ENCODE peak calls at places on chromosomes 7 and 10, in four cellular contexts. One of them, this sample, is unnamed.

GRCh38 chr10:78470267-78471103 is 436.8 kb downstream of the RPS24 start:
- DNase-seq in tibial nerve: no peak
- DNase-seq in cardiac muscle cell: no peak
- DNase-seq in H1: no peak
- DNase-seq in this sample: no peak

GRCh38 chr10:75295901-75296441 is 60.2 kb upstream of the COMTD1 start:
- DNase-seq in tibial nerve: no peak
- DNase-seq in H1: no peak
- DNase-seq in cardiac muscle cell: peak; percentile 39
- DNase-seq in this sample: no peak

GRCh38 chr7:18408461-18408860 is 87.1 kb upstream of the HDAC9 start:
- DNase-seq in tibial nerve: no peak
- DNase-seq in H1: no peak
- DNase-seq in cardiac muscle cell: no peak
- DNase-seq in this sample: no peak

GRCh38 chr7:65448824-65449504 is 75.3 kb downstream of the ZNF92 start:
- DNase-seq in H1: no peak
- DNase-seq in cardiac muscle cell: no peak
- DNase-seq in tibial nerve: no peak
- DNase-seq in this sample: no peak

GRCh38 chr7:37410305-37411209 is 38.1 kb downstream of the ELMO1 start:
- DNase-seq in tibial nerve: no peak
- DNase-seq in cardiac muscle cell: no peak
- DNase-seq in H1: no peak
- DNase-seq in this sample: no peak

GRCh38 chr7:42993038-42993437 is 60.9 kb downstream of the MRPL32 start:
- DNase-seq in cardiac muscle cell: no peak
- DNase-seq in H1: no peak
- DNase-seq in tibial nerve: no peak
- DNase-seq in this sample: no peak

GRCh38 chr10:78462728-78463228 is 429.1 kb downstream of the RPS24 start:
- DNase-seq in tibial nerve: no peak
- DNase-seq in H1: no peak
- DNase-seq in cardiac muscle cell: no peak
- DNase-seq in this sample: no peak

GRCh38 chr7:30253796-30254165 is 30.6 kb upstream of the ZNRF2 start:
- DNase-seq in H1: no peak
- DNase-seq in tibial nerve: no peak
- DNase-seq in cardiac muscle cell: no peak
- DNase-seq in this sample: no peak

GRCh38 chr7:69825031-69825681 is 226.9 kb downstream of the AUTS2 start:
- DNase-seq in cardiac muscle cell: no peak
- DNase-seq in H1: no peak
- DNase-seq in tibial nerve: no peak
- DNase-seq in this sample: no peak
- TF ChIP-seq CTCF in cardiac muscle cell: peak; percentile 9
- TF ChIP-seq CTCF in H1: no peak
- TF ChIP-seq CTCF in tibial nerve: peak; percentile 13
- TF ChIP-seq CTCF in this sample: no peak

GRCh38 chr7:47808321-47808720 is 139.9 kb downstream of the PKD1L1 start:
- DNase-seq in tibial nerve: no peak
- DNase-seq in cardiac muscle cell: no peak
- DNase-seq in H1: no peak
- DNase-seq in this sample: no peak

GRCh38 chr7:47807126-47807525 is 141.1 kb downstream of the PKD1L1 start:
- DNase-seq in tibial nerve: no peak
- DNase-seq in cardiac muscle cell: no peak
- DNase-seq in H1: no peak
- DNase-seq in this sample: no peak

GRCh38 chr7:47811632-47812380 is 136.5 kb downstream of the PKD1L1 start:
- DNase-seq in cardiac muscle cell: no peak
- DNase-seq in H1: no peak
- DNase-seq in tibial nerve: no peak
- DNase-seq in this sample: no peak

GRCh38 chr7:47807756-47808155 is 140.5 kb downstream of the PKD1L1 start:
- DNase-seq in cardiac muscle cell: no peak
- DNase-seq in tibial nerve: no peak
- DNase-seq in H1: no peak
- DNase-seq in this sample: no peak

GRCh38 chr7:47809387-47809786 is 138.9 kb downstream of the PKD1L1 start:
- DNase-seq in tibial nerve: no peak
- DNase-seq in cardiac muscle cell: no peak
- DNase-seq in H1: no peak
- DNase-seq in this sample: no peak
- H3K4me1 ChIP-seq in tibial nerve: peaks cover 5% of the 10 kb centered on the region
- H3K4me1 ChIP-seq in cardiac muscle cell: no peaks in the 10 kb centered on the region
- H3K4me1 ChIP-seq in H1: no peaks in the 10 kb centered on the region
- H3K4me1 ChIP-seq in this sample: peaks cover 52% of the 10 kb centered on the region

GRCh38 chr7:41769162-41769561 is 66.3 kb upstream of the INHBA start:
- DNase-seq in H1: no peak
- DNase-seq in cardiac muscle cell: no peak
- DNase-seq in tibial nerve: no peak
- DNase-seq in this sample: no peak

GRCh38 chr7:41774966-41775365 is 72.1 kb upstream of the INHBA start:
- DNase-seq in H1: no peak
- DNase-seq in tibial nerve: no peak
- DNase-seq in cardiac muscle cell: no peak
- DNase-seq in this sample: no peak

GRCh38 chr7:41771717-41772116 is 68.8 kb upstream of the INHBA start:
- DNase-seq in tibial nerve: no peak
- DNase-seq in cardiac muscle cell: no peak
- DNase-seq in H1: peak; percentile 55
- DNase-seq in this sample: no peak
- TF ChIP-seq CTCF in tibial nerve: no peak
- TF ChIP-seq CTCF in cardiac muscle cell: no peak
- TF ChIP-seq CTCF in H1: peak; percentile 56
- TF ChIP-seq CTCF in this sample: no peak

GRCh38 chr7:17307969-17308648 is 9.7 kb downstream of the AHR start:
- DNase-seq in cardiac muscle cell: no peak
- DNase-seq in tibial nerve: no peak
- DNase-seq in H1: no peak
- DNase-seq in this sample: no peak

GRCh38 chr7:17305387-17306171 is 7.1 kb downstream of the AHR start:
- DNase-seq in tibial nerve: no peak
- DNase-seq in H1: no peak
- DNase-seq in cardiac muscle cell: no peak
- DNase-seq in this sample: no peak

GRCh38 chr7:17304926-17305325 is 6.5 kb downstream of the AHR start:
- DNase-seq in tibial nerve: no peak
- DNase-seq in cardiac muscle cell: no peak
- DNase-seq in H1: no peak
- DNase-seq in this sample: peak; percentile 91

GRCh38 chr7:17307033-17307432 is 8.6 kb downstream of the AHR start:
- DNase-seq in H1: no peak
- DNase-seq in cardiac muscle cell: no peak
- DNase-seq in tibial nerve: peak; percentile 53
- DNase-seq in this sample: no peak

DNA sequence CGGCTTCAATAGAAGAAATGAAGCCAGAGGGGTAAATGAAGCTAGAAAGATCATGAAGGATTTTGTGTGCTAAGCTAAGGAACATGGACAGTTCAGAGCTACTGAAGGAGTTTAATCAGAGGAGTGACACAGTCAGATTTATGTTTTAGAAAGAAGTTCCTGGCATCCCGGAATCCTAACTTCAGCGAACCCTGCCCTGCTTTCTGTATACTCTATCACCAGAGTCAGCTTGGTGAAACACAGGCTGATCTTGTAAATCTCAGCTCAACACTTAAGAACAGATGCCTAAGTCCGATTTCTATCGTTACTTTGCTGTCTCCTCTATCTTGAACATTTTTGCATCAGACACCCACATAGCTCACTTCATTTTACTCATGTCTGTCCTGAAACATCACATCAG is 9.1 kb downstream of the AHR start:
- DNase-seq in tibial nerve: no peak
- DNase-seq in H1: no peak
- DNase-seq in cardiac muscle cell: no peak
- DNase-seq in this sample: no peak
- H3K4me1 ChIP-seq in tibial nerve: peaks cover 32% of the 10 kb centered on the region
- H3K4me1 ChIP-seq in H1: peaks cover 15% of the 10 kb centered on the region
- H3K4me1 ChIP-seq in cardiac muscle cell: no peaks in the 10 kb centered on the region
- H3K4me1 ChIP-seq in this sample: peaks cover 50% of the 10 kb centered on the region

GRCh38 chr10:83007521-83007920 is 1131.8 kb upstream of the GHITM start:
- DNase-seq in H1: no peak
- DNase-seq in cardiac muscle cell: no peak
- DNase-seq in tibial nerve: no peak
- DNase-seq in this sample: no peak
- TF ChIP-seq CTCF in H1: no peak
- TF ChIP-seq CTCF in cardiac muscle cell: no peak
- TF ChIP-seq CTCF in tibial nerve: no peak
- TF ChIP-seq CTCF in this sample: no peak

DNA sequence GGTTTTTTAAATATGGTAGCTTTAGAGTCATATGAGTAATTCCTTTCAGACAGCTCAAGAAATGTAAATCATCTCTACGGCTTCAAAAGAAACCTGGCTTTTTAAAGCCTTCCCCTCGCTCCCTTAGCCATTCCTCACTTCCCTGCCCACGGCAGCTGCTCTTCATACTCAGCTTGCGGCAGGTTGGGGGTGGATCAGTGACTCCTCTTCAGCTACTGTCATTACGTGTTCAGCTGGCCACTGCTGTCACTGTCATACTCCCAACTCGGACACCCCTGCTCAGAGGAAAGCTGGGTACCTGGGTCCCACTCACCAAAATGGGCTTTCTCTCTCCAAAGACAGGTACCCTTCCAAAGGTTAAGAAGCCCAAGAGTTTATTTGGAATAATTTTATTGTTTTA is 6.6 kb downstream of the YWHAG start:
- DNase-seq in tibial nerve: no peak
- DNase-seq in cardiac muscle cell: no peak
- DNase-seq in H1: no peak
- DNase-seq in this sample: no peak
- H3K4me1 ChIP-seq in tibial nerve: peaks cover 18% of the 10 kb centered on the region
- H3K4me1 ChIP-seq in cardiac muscle cell: peaks cover 8% of the 10 kb centered on the region
- H3K4me1 ChIP-seq in H1: no peaks in the 10 kb centered on the region
- H3K4me1 ChIP-seq in this sample: peaks cover 18% of the 10 kb centered on the region

DNA sequence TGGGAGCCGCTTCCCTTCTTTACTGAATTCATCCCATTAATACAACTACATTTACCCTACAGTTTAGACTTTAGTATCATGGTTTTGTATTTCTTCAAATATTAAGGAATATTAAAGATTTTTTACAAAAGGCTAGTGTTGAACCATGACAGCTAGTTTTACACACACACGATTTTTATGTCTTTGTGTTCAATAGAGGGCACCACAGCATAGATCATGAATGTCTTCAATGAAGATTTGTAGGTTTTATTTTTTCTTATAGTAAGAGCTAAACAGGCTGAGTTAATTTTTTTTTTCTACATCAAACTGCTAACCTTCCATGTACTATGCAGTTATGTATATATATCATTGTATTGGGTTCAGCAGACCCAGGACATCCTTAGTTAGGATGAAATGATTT is 76.9 kb downstream of the SNX10 start:
- DNase-seq in cardiac muscle cell: no peak
- DNase-seq in tibial nerve: no peak
- DNase-seq in H1: no peak
- DNase-seq in this sample: no peak
- TF ChIP-seq CTCF in cardiac muscle cell: no peak
- TF ChIP-seq CTCF in tibial nerve: no peak
- TF ChIP-seq CTCF in H1: no peak
- TF ChIP-seq CTCF in this sample: peak; percentile 10

GRCh38 chr10:26800468-26800867 is 60.3 kb downstream of the ABI1 start:
- DNase-seq in tibial nerve: no peak
- DNase-seq in H1: no peak
- DNase-seq in cardiac muscle cell: no peak
- DNase-seq in this sample: no peak

GRCh38 chr10:26801274-26801673 is 59.5 kb downstream of the ABI1 start:
- DNase-seq in tibial nerve: no peak
- DNase-seq in cardiac muscle cell: no peak
- DNase-seq in H1: no peak
- DNase-seq in this sample: no peak

GRCh38 chr10:26802527-26802926 is 58.2 kb downstream of the ABI1 start:
- DNase-seq in H1: no peak
- DNase-seq in cardiac muscle cell: no peak
- DNase-seq in tibial nerve: no peak
- DNase-seq in this sample: no peak

GRCh38 chr10:26803849-26804248 is 56.9 kb downstream of the ABI1 start:
- DNase-seq in H1: no peak
- DNase-seq in tibial nerve: no peak
- DNase-seq in cardiac muscle cell: no peak
- DNase-seq in this sample: no peak

GRCh38 chr10:26801831-26802230 is 58.9 kb downstream of the ABI1 start:
- DNase-seq in tibial nerve: no peak
- DNase-seq in cardiac muscle cell: no peak
- DNase-seq in H1: no peak
- DNase-seq in this sample: no peak
- H3K4me1 ChIP-seq in tibial nerve: no peaks in the 10 kb centered on the region
- H3K4me1 ChIP-seq in cardiac muscle cell: peaks cover 29% of the 10 kb centered on the region
- H3K4me1 ChIP-seq in H1: peaks cover 8% of the 10 kb centered on the region
- H3K4me1 ChIP-seq in this sample: no peaks in the 10 kb centered on the region